ENCODE peak calls at places on chromosomes 4 and X, in five cellular contexts. M is endothelial cell of umbilical vein, L is DND-41, O is tibial artery, G is colonic mucosa. D is an unnamed sample. For H3K27me3, the result is how much of the 10 kb centered on the place peaks cover.

GRCh38 chrX:69323786-69324720 is 158.8 kb upstream of the PJA1 start:
- DNase-seq in M (no peak), O (no peak), L (no peak), G (no peak), D (no peak)

GRCh38 chrX:107324493-107325310 is 118.3 kb downstream of the DNAAF6 start:
- DNase-seq in M (peak), G (peak), O (peak), L (no peak), D (no peak)

GRCh38 chr4:185304944-185305690 is 90.6 kb downstream of the LRP2BP start:
- DNase-seq in M (peak), O (no peak), L (peak), G (no peak), D (peak)

GRCh38 chrX:48071064-48071985 is at the start of gene ZNF630:
- DNase-seq in M (peak), G (peak), L (no peak), O (peak), D (peak)

GRCh38 chr4:1463088-1463926 is 57.1 kb upstream of the NKX1-1 start:
- DNase-seq in O (no peak), M (no peak), G (no peak), L (no peak), D (no peak)

GRCh38 chr4:76238236-76238635 is 13.3 kb upstream of the FAM47E start:
- DNase-seq in M (no peak), L (no peak), O (no peak), G (no peak), D (no peak)

GRCh38 chr4:42151568-42152506 is 618 bp downstream of the BEND4 start:
- DNase-seq in O (no peak), L (no peak), G (peak), M (peak), D (no peak)

GRCh38 chr4:181559637-181560036 is 683.6 kb upstream of the TENM3 start:
- DNase-seq in L (no peak), M (no peak), O (no peak), G (no peak), D (no peak)

GRCh38 chr4:51932261-51932660 is 87.9 kb downstream of the LRRC66 start:
- DNase-seq in M (no peak), L (no peak), G (no peak), O (peak), D (no peak)

GRCh38 chrX:21926116-21926515 is 14.4 kb upstream of the SMS start:
- DNase-seq in L (no peak), G (no peak), O (no peak), M (peak), D (no peak)

GRCh38 chrX:74902806-74903205 is 22.4 kb downstream of the NEXMIF start:
- DNase-seq in M (no peak), L (no peak), G (no peak), O (no peak), D (no peak)

GRCh38 chr4:146212781-146213180 is 1.6 kb upstream of the REELD1 start:
- DNase-seq in O (no peak), G (no peak), L (no peak), M (no peak), D (no peak)

GRCh38 chrX:29541038-29541437 is 674.3 kb upstream of the MAGEB2 start:
- DNase-seq in O (no peak), M (no peak), L (no peak), G (no peak), D (no peak)

GRCh38 chrX:133307094-133307493 is 88.9 kb upstream of the TFDP3 start:
- DNase-seq in L (no peak), G (no peak), O (no peak), M (no peak), D (no peak)

GRCh38 chr4:139873111-139873866 is 207.7 kb downstream of the MGST2 start:
- DNase-seq in L (no peak), O (no peak), G (no peak), M (no peak), D (no peak)

GRCh38 chr4:128353791-128354190 is 66.2 kb upstream of the PGRMC2 start:
- DNase-seq in L (no peak), M (no peak), G (no peak), O (no peak), D (no peak)

GRCh38 chrX:39385022-39385421 is 583.8 kb downstream of the MID1IP1 start:
- DNase-seq in M (no peak), G (no peak), L (no peak), O (no peak), D (no peak)

GRCh38 chrX:40474205-40474626 is 106.6 kb upstream of the ATP6AP2 start:
- DNase-seq in O (no peak), L (no peak), G (no peak), M (no peak), D (no peak)

DNA sequence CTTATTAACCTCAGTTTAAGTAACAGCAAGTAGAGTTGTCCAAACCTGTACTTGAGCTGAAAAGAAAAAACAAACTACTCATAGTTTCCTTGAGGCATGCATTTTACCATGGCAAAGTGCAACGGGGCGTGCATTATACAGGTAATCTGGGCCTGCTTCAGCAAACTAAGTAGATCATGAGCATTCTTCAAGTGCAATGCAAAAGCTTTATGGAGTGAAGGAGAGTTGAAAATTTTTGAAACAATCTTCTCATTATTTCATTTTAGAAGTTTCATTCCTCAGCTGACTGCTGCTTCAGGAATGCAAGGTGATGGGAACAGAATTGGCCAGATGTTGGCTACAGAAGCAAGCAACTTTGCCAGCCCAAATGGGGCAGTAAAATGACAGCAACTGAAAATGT is 145.4 kb upstream of the FGF13 start:
- DNase-seq in O (no peak), L (no peak), G (no peak), M (no peak), D (no peak)
- H3K27me3 ChIP-seq in O (under half), L (under half), G (under half), M (under half), D (under half)

GRCh38 chrX:13317366-13317765 is 2.5 kb downstream of the ATXN3L start:
- DNase-seq in G (no peak), M (no peak), L (no peak), O (no peak), D (no peak)

GRCh38 chrX:13309631-13310030 is 10.2 kb downstream of the ATXN3L start:
- DNase-seq in L (no peak), O (no peak), G (no peak), M (no peak), D (no peak)

GRCh38 chrX:13307041-13307440 is 12.8 kb downstream of the ATXN3L start:
- DNase-seq in L (no peak), G (no peak), M (no peak), O (no peak), D (no peak)

GRCh38 chrX:13311560-13311959 is 8.3 kb downstream of the ATXN3L start:
- DNase-seq in G (no peak), M (no peak), L (no peak), O (no peak), D (no peak)
- H3K27ac ChIP-seq in G (no peak), M (no peak), L (no peak), O (no peak), D (no peak)

DNA sequence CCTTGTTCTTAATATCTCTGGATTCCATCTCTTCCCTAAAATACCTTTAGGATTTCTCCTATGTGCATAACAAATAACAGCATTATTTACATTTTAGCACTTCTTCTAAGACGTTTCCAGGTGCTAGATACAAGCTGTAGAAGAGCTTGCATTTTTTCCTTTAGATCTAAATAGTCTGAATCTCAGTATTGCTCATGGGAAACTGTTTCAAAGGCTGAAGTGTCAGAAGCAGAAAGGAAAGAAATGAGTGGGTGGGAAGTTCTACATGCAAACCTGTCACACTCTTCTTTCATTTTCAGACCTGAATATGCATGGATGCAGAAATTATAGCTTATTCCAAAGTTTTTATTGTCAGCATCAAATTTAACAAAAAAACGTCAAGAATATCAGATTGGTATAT is 41.8 kb downstream of the FGF13 start:
- DNase-seq in O (no peak), L (no peak), M (no peak), G (no peak), D (no peak)
- H3K27me3 ChIP-seq in O (under half), L (under half), M (under half), G (under half), D (under half)

DNA sequence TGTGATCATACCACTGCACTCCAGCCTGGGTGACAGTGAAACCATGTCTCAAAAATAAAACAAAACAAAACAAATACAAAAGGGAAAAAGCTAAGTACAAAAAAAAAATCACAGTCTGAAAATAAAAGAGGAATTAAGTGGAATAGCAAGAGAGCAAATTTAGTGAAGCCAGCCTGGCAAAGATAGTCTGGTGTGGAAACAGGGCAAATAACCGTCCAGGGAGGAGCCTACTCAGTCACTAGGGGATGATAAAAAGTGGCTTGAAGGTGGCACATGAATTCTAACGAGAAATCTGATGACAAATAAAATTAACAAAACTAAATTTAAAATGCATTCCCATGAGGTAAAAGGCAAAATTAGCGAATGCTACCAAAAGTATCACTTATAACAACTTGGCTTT is 8.2 kb downstream of the PDGFC start:
- DNase-seq in G (no peak), O (no peak), M (no peak), L (no peak), D (no peak)
- H3K27ac ChIP-seq in G (no peak), O (peak), M (no peak), L (no peak), D (no peak)

D was measured in CD4-positive, CD25-positive, alpha-beta regulatory T cell.